ENCODE peak calls at places on chromosomes 16 and 17, in nine cellular contexts. One of them, this sample, is unnamed.

GRCh38 chr17:50265212-50265611 is 9.1 kb upstream of the TMEM92 start:
- DNase-seq in stomach: peak; percentile 85
- DNase-seq in psoas muscle: no peak
- DNase-seq in foreskin fibroblast: no peak
- DNase-seq in AG10803: no peak
- DNase-seq in cardiac muscle cell: no peak
- DNase-seq in fibroblast of pulmonary artery: no peak
- DNase-seq in heart left ventricle: no peak
- DNase-seq in esophagus squamous epithelium: no peak
- DNase-seq in this sample: no peak

GRCh38 chr16:4723071-4723767 is 10.9 kb downstream of the ANKS3 start:
- DNase-seq in stomach: no peak
- DNase-seq in psoas muscle: peak; percentile 8
- DNase-seq in foreskin fibroblast: no peak
- DNase-seq in AG10803: no peak
- DNase-seq in cardiac muscle cell: no peak
- DNase-seq in fibroblast of pulmonary artery: no peak
- DNase-seq in heart left ventricle: no peak
- DNase-seq in esophagus squamous epithelium: no peak
- DNase-seq in this sample: no peak

GRCh38 chr17:3687949-3688614 is 7.9 kb downstream of the P2RX5 start:
- DNase-seq in stomach: no peak
- DNase-seq in psoas muscle: no peak
- DNase-seq in foreskin fibroblast: no peak
- DNase-seq in AG10803: no peak
- DNase-seq in cardiac muscle cell: peak; percentile 13
- DNase-seq in fibroblast of pulmonary artery: no peak
- DNase-seq in heart left ventricle: no peak
- DNase-seq in esophagus squamous epithelium: no peak
- DNase-seq in this sample: no peak

GRCh38 chr16:53726625-53727024 is 22.7 kb downstream of the FTO start:
- DNase-seq in stomach: no peak
- DNase-seq in psoas muscle: no peak
- DNase-seq in foreskin fibroblast: no peak
- DNase-seq in AG10803: no peak
- DNase-seq in cardiac muscle cell: peak; percentile 34
- DNase-seq in fibroblast of pulmonary artery: no peak
- DNase-seq in heart left ventricle: no peak
- DNase-seq in esophagus squamous epithelium: no peak
- DNase-seq in this sample: peak; percentile 75

GRCh38 chr17:80084773-80085172 is 16.6 kb upstream of the GAA start:
- DNase-seq in stomach: no peak
- DNase-seq in psoas muscle: no peak
- DNase-seq in foreskin fibroblast: no peak
- DNase-seq in AG10803: no peak
- DNase-seq in cardiac muscle cell: no peak
- DNase-seq in fibroblast of pulmonary artery: no peak
- DNase-seq in heart left ventricle: no peak
- DNase-seq in esophagus squamous epithelium: no peak
- DNase-seq in this sample: no peak

GRCh38 chr17:35286120-35286781 is 43.4 kb downstream of the SLFN5 start:
- DNase-seq in stomach: no peak
- DNase-seq in psoas muscle: no peak
- DNase-seq in foreskin fibroblast: no peak
- DNase-seq in AG10803: no peak
- DNase-seq in cardiac muscle cell: no peak
- DNase-seq in fibroblast of pulmonary artery: peak; percentile 41
- DNase-seq in heart left ventricle: no peak
- DNase-seq in esophagus squamous epithelium: no peak
- DNase-seq in this sample: peak; percentile 9

GRCh38 chr16:66020642-66021041 is 345.8 kb upstream of the CDH5 start:
- DNase-seq in stomach: no peak
- DNase-seq in psoas muscle: no peak
- DNase-seq in foreskin fibroblast: no peak
- DNase-seq in AG10803: peak; percentile 62
- DNase-seq in cardiac muscle cell: no peak
- DNase-seq in fibroblast of pulmonary artery: no peak
- DNase-seq in heart left ventricle: no peak
- DNase-seq in esophagus squamous epithelium: no peak
- DNase-seq in this sample: peak; percentile 65

GRCh38 chr17:34780438-34780837 is 180.8 kb downstream of the CCT6B start:
- DNase-seq in stomach: no peak
- DNase-seq in psoas muscle: no peak
- DNase-seq in foreskin fibroblast: no peak
- DNase-seq in AG10803: no peak
- DNase-seq in cardiac muscle cell: no peak
- DNase-seq in fibroblast of pulmonary artery: no peak
- DNase-seq in heart left ventricle: no peak
- DNase-seq in esophagus squamous epithelium: no peak
- DNase-seq in this sample: no peak

GRCh38 chr17:20189322-20189721 is 180.2 kb downstream of the SPECC1 start:
- DNase-seq in stomach: no peak
- DNase-seq in psoas muscle: no peak
- DNase-seq in foreskin fibroblast: no peak
- DNase-seq in AG10803: no peak
- DNase-seq in cardiac muscle cell: peak; percentile 14
- DNase-seq in fibroblast of pulmonary artery: peak; percentile 14
- DNase-seq in heart left ventricle: no peak
- DNase-seq in esophagus squamous epithelium: no peak
- DNase-seq in this sample: peak; percentile 83

GRCh38 chr16:22216191-22216831 is 10.2 kb downstream of the EEF2K start:
- DNase-seq in stomach: no peak
- DNase-seq in psoas muscle: no peak
- DNase-seq in foreskin fibroblast: no peak
- DNase-seq in AG10803: peak; percentile 54
- DNase-seq in cardiac muscle cell: no peak
- DNase-seq in fibroblast of pulmonary artery: peak; percentile 62
- DNase-seq in heart left ventricle: no peak
- DNase-seq in esophagus squamous epithelium: no peak
- DNase-seq in this sample: no peak

GRCh38 chr16:67542464-67542863 is 13.8 kb downstream of the RIPOR1 start:
- DNase-seq in stomach: peak; percentile 40
- DNase-seq in psoas muscle: peak; percentile 64
- DNase-seq in foreskin fibroblast: peak; percentile 72
- DNase-seq in AG10803: peak; percentile 81
- DNase-seq in cardiac muscle cell: no peak
- DNase-seq in fibroblast of pulmonary artery: peak; percentile 79
- DNase-seq in heart left ventricle: no peak
- DNase-seq in esophagus squamous epithelium: no peak
- DNase-seq in this sample: peak; percentile 59

GRCh38 chr17:51435641-51436091 is 175.3 kb downstream of the UTP18 start:
- DNase-seq in stomach: peak; percentile 80
- DNase-seq in psoas muscle: no peak
- DNase-seq in foreskin fibroblast: no peak
- DNase-seq in AG10803: peak; percentile 3
- DNase-seq in cardiac muscle cell: peak; percentile 59
- DNase-seq in fibroblast of pulmonary artery: peak; percentile 14
- DNase-seq in heart left ventricle: no peak
- DNase-seq in esophagus squamous epithelium: no peak
- DNase-seq in this sample: peak; percentile 21

GRCh38 chr17:2396192-2396567 is 4.7 kb downstream of the MNT start:
- DNase-seq in stomach: no peak
- DNase-seq in psoas muscle: no peak
- DNase-seq in foreskin fibroblast: no peak
- DNase-seq in AG10803: no peak
- DNase-seq in cardiac muscle cell: no peak
- DNase-seq in fibroblast of pulmonary artery: no peak
- DNase-seq in heart left ventricle: no peak
- DNase-seq in esophagus squamous epithelium: no peak
- DNase-seq in this sample: no peak

GRCh38 chr17:2393954-2394749 is 6.7 kb downstream of the MNT start:
- DNase-seq in stomach: no peak
- DNase-seq in psoas muscle: peak; percentile 57
- DNase-seq in foreskin fibroblast: no peak
- DNase-seq in AG10803: no peak
- DNase-seq in cardiac muscle cell: no peak
- DNase-seq in fibroblast of pulmonary artery: no peak
- DNase-seq in heart left ventricle: no peak
- DNase-seq in esophagus squamous epithelium: no peak
- DNase-seq in this sample: no peak

GRCh38 chr17:2396568-2397246 is 4.2 kb downstream of the MNT start:
- DNase-seq in stomach: peak; percentile 93
- DNase-seq in psoas muscle: peak; percentile 94
- DNase-seq in foreskin fibroblast: peak; percentile 99
- DNase-seq in AG10803: peak; percentile 97
- DNase-seq in cardiac muscle cell: peak; percentile 98
- DNase-seq in fibroblast of pulmonary artery: peak; percentile 99
- DNase-seq in heart left ventricle: peak; percentile 96
- DNase-seq in esophagus squamous epithelium: peak; percentile 78
- DNase-seq in this sample: peak; percentile 93

GRCh38 chr17:2394775-2395191 is 6.1 kb downstream of the MNT start:
- DNase-seq in stomach: no peak
- DNase-seq in psoas muscle: peak; percentile 55
- DNase-seq in foreskin fibroblast: no peak
- DNase-seq in AG10803: no peak
- DNase-seq in cardiac muscle cell: no peak
- DNase-seq in fibroblast of pulmonary artery: no peak
- DNase-seq in heart left ventricle: no peak
- DNase-seq in esophagus squamous epithelium: no peak
- DNase-seq in this sample: no peak

DNA sequence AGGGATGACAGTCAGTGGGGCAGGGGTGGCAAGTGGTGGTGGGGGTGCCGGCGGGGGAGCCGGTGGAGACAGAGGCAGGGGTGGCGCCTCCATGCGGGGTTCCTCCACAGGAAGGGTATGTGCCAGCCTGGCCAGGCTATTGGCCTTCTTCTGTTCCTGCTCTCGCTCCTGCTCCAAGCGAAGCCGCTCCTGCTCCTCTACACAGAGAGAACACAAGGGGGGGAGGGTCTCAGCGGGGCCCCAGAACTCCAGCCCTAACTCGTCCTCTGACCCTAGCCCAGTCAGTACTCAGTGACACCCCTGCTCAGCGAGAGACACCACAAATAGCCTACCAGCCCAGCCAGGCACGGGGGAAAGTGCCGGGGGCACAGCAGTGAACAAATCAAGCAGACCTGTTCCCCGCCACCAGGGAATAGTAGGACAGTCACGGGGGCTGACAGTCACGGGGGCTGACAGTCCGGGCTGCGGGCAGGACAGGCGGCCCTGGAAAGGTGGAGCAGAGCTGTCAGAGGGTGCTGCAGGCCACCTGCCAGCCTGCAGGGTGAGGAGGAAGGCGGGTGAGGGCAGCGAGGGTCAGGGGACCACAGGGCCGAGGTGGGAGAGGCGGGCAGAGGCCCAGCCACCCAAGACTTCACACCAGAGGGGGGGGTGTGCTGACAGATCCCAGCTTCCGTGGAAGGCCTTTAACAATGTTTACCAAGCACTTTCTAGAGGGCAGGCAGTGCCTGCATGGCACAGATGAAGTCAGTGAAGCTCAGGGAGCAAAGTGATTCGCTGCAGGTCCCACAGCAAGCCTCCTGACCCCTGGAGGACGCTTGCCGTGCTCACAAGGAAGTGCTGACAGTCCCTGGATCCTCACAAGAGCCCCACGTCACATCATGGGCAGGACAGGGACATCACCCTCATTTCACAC is 5.3 kb downstream of the MNT start:
- DNase-seq in stomach: no peak
- DNase-seq in psoas muscle: peak; percentile 57
- DNase-seq in foreskin fibroblast: peak; percentile 65
- DNase-seq in AG10803: peak; percentile 57
- DNase-seq in cardiac muscle cell: peak; percentile 49
- DNase-seq in fibroblast of pulmonary artery: peak; percentile 36
- DNase-seq in heart left ventricle: no peak
- DNase-seq in esophagus squamous epithelium: no peak
- DNase-seq in this sample: peak; percentile 39
- TF ChIP-seq CTCF in stomach: no peak
- TF ChIP-seq CTCF in psoas muscle: no peak
- TF ChIP-seq CTCF in foreskin fibroblast: peak; percentile 6
- TF ChIP-seq CTCF in AG10803: peak; percentile 28
- TF ChIP-seq CTCF in cardiac muscle cell: no peak
- TF ChIP-seq CTCF in fibroblast of pulmonary artery: no peak
- TF ChIP-seq CTCF in heart left ventricle: no peak
- TF ChIP-seq CTCF in esophagus squamous epithelium: no peak
- TF ChIP-seq CTCF in this sample: no peak

GRCh38 chr17:36926701-36927100 is 10.6 kb upstream of the LHX1 start:
- DNase-seq in stomach: no peak
- DNase-seq in psoas muscle: no peak
- DNase-seq in foreskin fibroblast: no peak
- DNase-seq in AG10803: no peak
- DNase-seq in cardiac muscle cell: no peak
- DNase-seq in fibroblast of pulmonary artery: no peak
- DNase-seq in heart left ventricle: no peak
- DNase-seq in esophagus squamous epithelium: no peak
- DNase-seq in this sample: no peak
- H3K4me3 ChIP-seq in stomach: no peak overlapping the region
- H3K4me3 ChIP-seq in psoas muscle: no peak overlapping the region
- H3K4me3 ChIP-seq in foreskin fibroblast: no peak overlapping the region
- H3K4me3 ChIP-seq in AG10803: no peak overlapping the region
- H3K4me3 ChIP-seq in cardiac muscle cell: no peak overlapping the region
- H3K4me3 ChIP-seq in fibroblast of pulmonary artery: no peak overlapping the region
- H3K4me3 ChIP-seq in heart left ventricle: no peak overlapping the region
- H3K4me3 ChIP-seq in esophagus squamous epithelium: no peak overlapping the region
- H3K4me3 ChIP-seq in this sample: no peak overlapping the region

GRCh38 chr17:39973496-39973895 is 7.1 kb upstream of the PSMD3 start:
- DNase-seq in stomach: no peak
- DNase-seq in psoas muscle: no peak
- DNase-seq in foreskin fibroblast: no peak
- DNase-seq in AG10803: peak; percentile 27
- DNase-seq in cardiac muscle cell: no peak
- DNase-seq in fibroblast of pulmonary artery: peak; percentile 53
- DNase-seq in heart left ventricle: no peak
- DNase-seq in esophagus squamous epithelium: no peak
- DNase-seq in this sample: peak; percentile 86

GRCh38 chr17:39972271-39972670 is 8.3 kb upstream of the PSMD3 start:
- DNase-seq in stomach: no peak
- DNase-seq in psoas muscle: no peak
- DNase-seq in foreskin fibroblast: peak; percentile 18
- DNase-seq in AG10803: peak; percentile 11
- DNase-seq in cardiac muscle cell: no peak
- DNase-seq in fibroblast of pulmonary artery: no peak
- DNase-seq in heart left ventricle: no peak
- DNase-seq in esophagus squamous epithelium: no peak
- DNase-seq in this sample: no peak

GRCh38 chr17:39971076-39971603 is 8.3 kb downstream of the GSDMA start:
- DNase-seq in stomach: no peak
- DNase-seq in psoas muscle: no peak
- DNase-seq in foreskin fibroblast: no peak
- DNase-seq in AG10803: no peak
- DNase-seq in cardiac muscle cell: no peak
- DNase-seq in fibroblast of pulmonary artery: no peak
- DNase-seq in heart left ventricle: no peak
- DNase-seq in esophagus squamous epithelium: no peak
- DNase-seq in this sample: no peak

GRCh38 chr17:39975801-39976200 is 4.8 kb upstream of the PSMD3 start:
- DNase-seq in stomach: no peak
- DNase-seq in psoas muscle: no peak
- DNase-seq in foreskin fibroblast: no peak
- DNase-seq in AG10803: no peak
- DNase-seq in cardiac muscle cell: no peak
- DNase-seq in fibroblast of pulmonary artery: no peak
- DNase-seq in heart left ventricle: no peak
- DNase-seq in esophagus squamous epithelium: no peak
- DNase-seq in this sample: no peak

GRCh38 chr17:39974433-39974832 is 6.2 kb upstream of the PSMD3 start:
- DNase-seq in stomach: no peak
- DNase-seq in psoas muscle: no peak
- DNase-seq in foreskin fibroblast: no peak
- DNase-seq in AG10803: no peak
- DNase-seq in cardiac muscle cell: no peak
- DNase-seq in fibroblast of pulmonary artery: no peak
- DNase-seq in heart left ventricle: no peak
- DNase-seq in esophagus squamous epithelium: no peak
- DNase-seq in this sample: no peak
- TF ChIP-seq CTCF in stomach: no peak
- TF ChIP-seq CTCF in psoas muscle: no peak
- TF ChIP-seq CTCF in foreskin fibroblast: no peak
- TF ChIP-seq CTCF in AG10803: no peak
- TF ChIP-seq CTCF in cardiac muscle cell: no peak
- TF ChIP-seq CTCF in fibroblast of pulmonary artery: no peak
- TF ChIP-seq CTCF in heart left ventricle: no peak
- TF ChIP-seq CTCF in esophagus squamous epithelium: no peak
- TF ChIP-seq CTCF in this sample: no peak

GRCh38 chr16:3171855-3172593 is 16.0 kb upstream of the OR1F1 start:
- DNase-seq in stomach: no peak
- DNase-seq in psoas muscle: no peak
- DNase-seq in foreskin fibroblast: no peak
- DNase-seq in AG10803: peak; percentile 46
- DNase-seq in cardiac muscle cell: no peak
- DNase-seq in fibroblast of pulmonary artery: no peak
- DNase-seq in heart left ventricle: no peak
- DNase-seq in esophagus squamous epithelium: no peak
- DNase-seq in this sample: peak; percentile 73
- H3K4me3 ChIP-seq in stomach: no peak overlapping the region
- H3K4me3 ChIP-seq in psoas muscle: no peak overlapping the region
- H3K4me3 ChIP-seq in foreskin fibroblast: no peak overlapping the region
- H3K4me3 ChIP-seq in AG10803: no peak overlapping the region
- H3K4me3 ChIP-seq in cardiac muscle cell: no peak overlapping the region
- H3K4me3 ChIP-seq in fibroblast of pulmonary artery: no peak overlapping the region
- H3K4me3 ChIP-seq in heart left ventricle: peak overlapping the region; percentile 35
- H3K4me3 ChIP-seq in esophagus squamous epithelium: no peak overlapping the region
- H3K4me3 ChIP-seq in this sample: no peak overlapping the region

This sample was measured in epithelial cell of esophagus.